ENCODE peak calls at places on chromosomes 4 and X, in four cellular contexts. O is neural progenitor cell, Q is PC-9, D is mesenchymal stem cell. L is an unnamed sample. For H3K27me3, the result is how much of the 10 kb centered on the place peaks cover.

GRCh38 chr4:66017671-66018070 is 347.4 kb upstream of the EPHA5 start:
- DNase-seq in D (no peak), Q (no peak), O (no peak), L (no peak)

GRCh38 chr4:187961171-187961570 is 34.4 kb upstream of the ZFP42 start:
- DNase-seq in D (no peak), O (no peak), Q (no peak), L (no peak)

GRCh38 chrX:111376897-111377601 is 34.9 kb downstream of the DCX start:
- DNase-seq in O (peak), Q (no peak), D (no peak), L (peak)

GRCh38 chrX:18422886-18423285 is 2.5 kb upstream of the CDKL5 start:
- DNase-seq in O (no peak), Q (no peak), D (no peak), L (no peak)

GRCh38 chrX:136268051-136269048 is 17.1 kb upstream of the MAP7D3 start:
- DNase-seq in O (peak), Q (peak), D (peak), L (peak)

GRCh38 chr4:25258980-25259578 is 25.2 kb downstream of the PI4K2B start:
- DNase-seq in O (no peak), Q (no peak), D (peak), L (no peak)

GRCh38 chrX:150842198-150842553 is 56.3 kb downstream of the CD99L2 start:
- DNase-seq in O (no peak), D (no peak), Q (no peak), L (no peak)

GRCh38 chrX:46173159-46173558 is 372.1 kb downstream of the ZNF674 start:
- DNase-seq in D (no peak), Q (no peak), O (no peak), L (no peak)

GRCh38 chrX:2677764-2678163 is 13.3 kb upstream of the CD99 start:
- DNase-seq in D (peak), O (no peak), Q (peak), L (peak)

GRCh38 chr4:178599521-178599920 is 1157.3 kb upstream of the AGA start:
- DNase-seq in O (peak), Q (no peak), D (peak), L (no peak)

GRCh38 chrX:136220535-136220934 is 30.7 kb downstream of the MAP7D3 start:
- DNase-seq in O (no peak), D (no peak), Q (no peak), L (no peak)

GRCh38 chrX:48685416-48685815 is 1.8 kb downstream of the WAS start:
- DNase-seq in Q (no peak), D (no peak), O (no peak), L (no peak)

GRCh38 chrX:4315891-4316290 is 602.4 kb upstream of the PRKX start:
- DNase-seq in Q (peak), O (no peak), D (no peak), L (no peak)

GRCh38 chr4:112109455-112110425 is 35.5 kb upstream of the FAM241A start:
- DNase-seq in O (no peak), Q (no peak), D (peak), L (no peak)

GRCh38 chr4:83855044-83855443 is 319.1 kb downstream of the GPAT3 start:
- DNase-seq in D (peak), O (no peak), Q (peak), L (peak)

GRCh38 chr4:48035952-48036351 is 19.4 kb downstream of the NIPAL1 start:
- DNase-seq in Q (no peak), O (no peak), D (no peak), L (no peak)

GRCh38 chr4:176261018-176261417 is 8.0 kb downstream of the ASB5 start:
- DNase-seq in D (no peak), O (no peak), Q (no peak), L (no peak)

GRCh38 chr4:140246216-140246615 is 92.2 kb upstream of the MAML3 start:
- DNase-seq in O (no peak), D (no peak), Q (no peak), L (no peak)

GRCh38 chr4:97786306-97786920 is 356.9 kb downstream of the STPG2 start:
- DNase-seq in Q (no peak), O (no peak), D (no peak), L (no peak)

GRCh38 chr4:8114456-8115202 is 44.0 kb downstream of the ABLIM2 start:
- DNase-seq in O (no peak), Q (no peak), D (no peak), L (no peak)

GRCh38 chrX:38304010-38304409 is 23.3 kb downstream of the RPGR start:
- DNase-seq in D (peak), O (peak), Q (no peak), L (peak)

GRCh38 chrX:41001327-41001726 is 83.9 kb upstream of the USP9X start:
- DNase-seq in D (no peak), Q (no peak), O (no peak), L (peak)

GRCh38 chr4:107708225-107708624 is 11.8 kb downstream of the PAPSS1 start:
- DNase-seq in Q (no peak), D (no peak), O (no peak), L (no peak)

GRCh38 chr4:123606946-123607542 is 210.4 kb downstream of the SPRY1 start:
- DNase-seq in Q (no peak), O (no peak), D (no peak), L (no peak)

GRCh38 chrX:77814210-77814609 is 28.2 kb upstream of the ATRX start:
- DNase-seq in D (no peak), O (no peak), Q (no peak), L (no peak)

GRCh38 chr4:69910016-69910782 is 20.7 kb upstream of the CSN1S1 start:
- DNase-seq in Q (no peak), O (no peak), D (peak), L (no peak)

GRCh38 chr4:174137698-174138097 is 145.8 kb downstream of the FBXO8 start:
- DNase-seq in D (no peak), O (no peak), Q (no peak), L (no peak)

GRCh38 chr4:174133525-174133924 is 149.9 kb downstream of the FBXO8 start:
- DNase-seq in O (no peak), D (no peak), Q (no peak), L (no peak)

GRCh38 chr4:174135530-174135929 is 147.9 kb downstream of the FBXO8 start:
- DNase-seq in O (no peak), Q (no peak), D (no peak), L (no peak)

GRCh38 chr4:174136013-174136412 is 147.5 kb downstream of the FBXO8 start:
- DNase-seq in O (peak), Q (no peak), D (peak), L (peak)

GRCh38 chr4:174134361-174134760 is 149.1 kb downstream of the FBXO8 start:
- DNase-seq in D (no peak), O (no peak), Q (no peak), L (no peak)
- H2AFZ ChIP-seq in D (no peak), O (no peak), Q (no peak), L (no peak)

GRCh38 chrX:154779261-154779660 is 16.6 kb downstream of the DKC1 start:
- DNase-seq in Q (no peak), D (peak), O (no peak), L (no peak)
- H3K27ac ChIP-seq in Q (no peak), D (no peak), O (no peak), L (no peak)

DNA sequence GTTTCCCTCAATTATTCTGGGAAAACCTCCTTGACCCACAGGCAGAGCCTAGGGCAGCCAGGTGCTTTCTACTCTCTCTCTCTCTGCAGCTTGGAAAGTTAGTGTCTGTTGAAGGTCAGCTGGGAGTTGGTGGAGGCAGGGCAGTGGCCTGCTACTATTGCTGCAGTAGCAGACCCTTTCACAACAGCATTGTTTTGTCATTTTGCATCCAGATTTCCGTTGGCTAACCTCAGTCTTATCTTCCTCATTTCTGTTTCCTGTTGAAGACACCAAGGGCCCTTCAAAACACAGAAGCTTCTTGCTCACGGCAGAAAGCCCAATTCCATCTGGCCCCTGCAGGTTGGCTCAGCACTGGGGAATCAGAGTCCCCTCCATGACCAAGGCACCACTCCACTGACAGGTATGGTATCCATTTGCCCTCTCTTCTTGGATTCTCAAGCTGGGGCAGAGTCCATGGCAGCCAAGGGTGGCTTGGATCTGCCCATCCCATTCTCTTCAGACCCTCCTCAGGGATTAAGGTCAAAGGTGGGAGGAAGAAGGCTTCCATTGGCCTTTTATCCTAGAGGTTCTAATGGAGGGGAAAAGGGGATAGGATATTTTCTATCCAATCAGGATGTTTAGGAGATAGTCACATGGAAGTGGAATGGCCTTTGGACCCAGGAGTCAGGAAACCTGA is 24.6 kb downstream of the VSIG4 start:
- DNase-seq in O (no peak), D (no peak), Q (no peak), L (no peak)
- H3K27me3 ChIP-seq in O (under half), D (under half), Q (under half), L (under half)

GRCh38 chr4:158649111-158649680 is 22.5 kb downstream of the C4orf46 start:
- DNase-seq in D (no peak), Q (no peak), O (no peak), L (no peak)

GRCh38 chr4:158644755-158645154 is 26.9 kb downstream of the C4orf46 start:
- DNase-seq in D (no peak), Q (no peak), O (no peak), L (no peak)

DNA sequence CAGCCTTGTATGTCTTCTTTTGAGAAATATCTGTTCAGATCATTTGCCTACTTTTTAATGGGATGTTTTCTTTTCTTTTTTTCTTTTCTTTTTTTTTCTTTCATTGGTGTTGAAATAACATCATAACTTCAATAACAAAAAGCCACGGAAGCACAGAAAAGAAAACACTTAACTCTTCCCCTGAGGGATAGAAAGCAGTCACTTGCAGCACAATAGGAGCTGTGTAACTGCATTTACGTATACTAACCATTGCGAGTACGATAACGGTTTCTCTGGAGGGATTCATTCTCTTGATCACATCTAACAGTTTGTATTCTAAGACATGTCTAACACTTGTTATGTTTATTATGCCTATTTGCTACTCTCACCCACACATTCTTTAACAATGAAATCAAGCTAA is 27.3 kb downstream of the C4orf46 start:
- DNase-seq in Q (no peak), D (no peak), O (no peak), L (no peak)
- H2AFZ ChIP-seq in Q (no peak), D (no peak), O (peak), L (no peak)

GRCh38 chr4:151688785-151689043 is 72.1 kb downstream of the GATB start:
- DNase-seq in O (no peak), Q (no peak), D (no peak), L (no peak)

GRCh38 chr4:151690884-151691283 is 69.9 kb downstream of the GATB start:
- DNase-seq in Q (no peak), O (no peak), D (peak), L (no peak)

GRCh38 chr4:151688003-151688784 is 72.6 kb downstream of the GATB start:
- DNase-seq in O (peak), D (peak), Q (no peak), L (no peak)

GRCh38 chr4:151690164-151690856 is 70.5 kb downstream of the GATB start:
- DNase-seq in O (peak), Q (peak), D (peak), L (peak)

DNA sequence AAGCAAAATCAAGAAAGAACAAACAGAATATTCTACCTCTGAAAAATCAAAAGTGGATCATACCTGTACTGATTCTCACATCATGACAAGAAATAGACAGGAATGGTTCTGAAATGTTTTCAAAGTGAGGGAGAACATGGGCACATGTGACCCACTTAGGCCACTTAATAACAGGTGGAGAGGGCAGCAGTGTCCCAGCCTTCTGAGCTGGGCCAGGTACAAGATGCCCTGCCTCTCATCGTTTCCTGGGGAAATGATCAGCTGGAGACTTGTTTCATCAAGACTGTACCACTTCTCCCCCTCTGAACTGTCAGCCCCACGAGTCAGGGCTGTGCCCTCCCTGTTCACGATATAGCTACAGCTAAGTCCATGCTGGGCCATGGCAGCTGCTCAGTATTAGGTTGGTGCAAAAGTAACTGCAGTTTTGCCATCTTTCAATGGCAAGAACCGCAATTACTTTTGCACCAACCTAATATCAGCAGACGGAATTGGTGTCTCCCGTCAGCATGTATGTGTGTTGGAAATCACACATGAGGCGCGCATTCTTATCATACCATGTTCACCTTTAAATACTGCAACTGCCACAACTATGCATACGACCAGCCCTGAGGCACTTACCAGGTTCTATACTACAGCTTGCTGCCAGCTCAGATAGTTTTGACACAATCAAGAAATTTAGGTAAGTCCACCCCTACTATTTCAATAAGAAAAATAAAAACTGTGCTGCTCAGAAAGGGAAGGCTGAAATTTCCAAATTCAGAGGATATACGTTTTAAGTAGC is 71.4 kb downstream of the GATB start:
- DNase-seq in O (no peak), Q (no peak), D (no peak), L (no peak)
- H3K27ac ChIP-seq in O (no peak), Q (no peak), D (no peak), L (no peak)

L was measured in hepatocyte.